ENCODE peak calls at places on chromosomes 7 and 10, in six cellular contexts. V is CD8-positive, alpha-beta memory T cell; C is IMR-90; R is OCI-LY7; Q is ovary; O is lung. G is an unnamed sample. For H3K9me3, the result is how much of the 10 kb centered on the place peaks cover.

GRCh38 chr7:98651760-98652159 is 34.7 kb downstream of the NPTX2 start:
- DNase-seq in O (no peak), R (no peak), Q (no peak), V (no peak), C (no peak), G (no peak)

GRCh38 chr7:138208864-138209263 is 132.6 kb downstream of the AKR1D1 start:
- DNase-seq in R (no peak), C (no peak), Q (no peak), V (no peak), O (no peak), G (no peak)

GRCh38 chr10:125592897-125593296 is 90.1 kb downstream of the TEX36 start:
- DNase-seq in R (no peak), V (no peak), Q (no peak), C (no peak), O (peak), G (peak)

GRCh38 chr7:108307246-108307982 is 148.8 kb downstream of the NRCAM start:
- DNase-seq in O (no peak), Q (no peak), C (no peak), V (no peak), R (no peak), G (no peak)

GRCh38 chr10:124166431-124167125 is 73.2 kb upstream of the CHST15 start:
- DNase-seq in Q (no peak), R (no peak), O (no peak), C (no peak), V (no peak), G (peak)

GRCh38 chr10:126059101-126059826 is 162.9 kb downstream of the FANK1 start:
- DNase-seq in V (no peak), C (peak), R (no peak), Q (no peak), O (no peak), G (no peak)

GRCh38 chr10:122019414-122019975 is 30.5 kb downstream of the TACC2 start:
- DNase-seq in Q (no peak), O (peak), R (no peak), C (no peak), V (no peak), G (no peak)

GRCh38 chr7:117505238-117505637 is 25.4 kb downstream of the CFTR start:
- DNase-seq in O (no peak), C (no peak), V (no peak), R (no peak), Q (no peak), G (no peak)

GRCh38 chr10:98967601-98968000 is 268.1 kb downstream of the HPSE2 start:
- DNase-seq in O (no peak), C (peak), V (no peak), R (no peak), Q (no peak), G (no peak)

GRCh38 chr10:121823993-121824463 is 103.8 kb downstream of the ATE1 start:
- DNase-seq in C (peak), O (no peak), V (no peak), Q (no peak), R (peak), G (no peak)

GRCh38 chr7:50534690-50535290 is 30.4 kb downstream of the DDC start:
- DNase-seq in Q (no peak), C (peak), R (no peak), V (no peak), O (peak), G (no peak)

GRCh38 chr7:39085590-39086049 is 107.9 kb downstream of the POU6F2 start:
- DNase-seq in O (no peak), V (no peak), C (no peak), Q (no peak), R (no peak), G (no peak)

GRCh38 chr7:79055722-79056415 is 397.6 kb downstream of the MAGI2 start:
- DNase-seq in R (no peak), V (no peak), C (no peak), O (peak), Q (peak), G (no peak)

GRCh38 chr10:62002753-62003152 is 101.3 kb downstream of the ARID5B start:
- DNase-seq in O (no peak), C (no peak), R (no peak), V (no peak), Q (no peak), G (no peak)

GRCh38 chr10:71548494-71548846 is 151.8 kb downstream of the CDH23 start:
- DNase-seq in R (no peak), O (no peak), Q (no peak), V (no peak), C (peak), G (no peak)

GRCh38 chr10:85604136-85604725 is 762.4 kb downstream of the GRID1 start:
- DNase-seq in Q (no peak), V (no peak), O (no peak), C (no peak), R (no peak), G (no peak)

GRCh38 chr7:37538945-37539344 is 90.3 kb upstream of the ELMO1 start:
- DNase-seq in Q (no peak), R (no peak), V (no peak), C (no peak), O (no peak), G (no peak)

GRCh38 chr10:96272256-96272985 is 1.1 kb upstream of the BLNK start:
- DNase-seq in C (no peak), O (no peak), Q (no peak), R (no peak), V (no peak), G (no peak)
- H3K4me3 ChIP-seq in C (no peak), O (no peak), Q (no peak), R (peak), V (no peak), G (no peak)

GRCh38 chr7:158270856-158271413 is 316.7 kb downstream of the PTPRN2 start:
- DNase-seq in Q (no peak), R (no peak), V (no peak), C (no peak), O (no peak), G (no peak)
- H3K9me3 ChIP-seq in Q (under half), R (under half), V (under half), C (half or more), O (under half), G (under half)

GRCh38 chr7:14836006-14836405 is 66.5 kb downstream of the DGKB start:
- DNase-seq in Q (no peak), C (no peak), V (no peak), O (no peak), R (no peak), G (no peak)
- H3K27ac ChIP-seq in Q (no peak), C (no peak), V (no peak), O (no peak), R (no peak), G (peak)

DNA sequence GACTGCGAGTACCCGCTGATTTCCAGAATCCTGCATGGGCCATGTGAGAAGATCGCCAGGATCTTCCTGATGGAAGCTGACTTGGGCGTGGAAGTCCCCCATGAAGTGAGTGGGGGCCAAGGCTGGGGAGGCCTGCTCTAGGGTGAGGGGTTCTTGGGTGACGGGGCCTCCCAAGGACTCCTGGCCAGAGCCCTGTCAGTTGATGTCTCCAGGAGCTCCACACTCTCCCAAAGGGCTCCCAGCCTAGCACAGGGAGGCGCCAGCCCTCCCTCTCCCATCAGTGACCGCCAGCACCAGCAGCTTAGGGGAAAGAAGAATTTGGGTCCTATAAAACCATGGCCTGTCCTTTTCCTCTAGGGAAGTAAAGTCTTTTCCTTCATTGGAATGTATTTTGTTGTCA is 9.8 kb upstream of the ZNF22 start:
- DNase-seq in O (no peak), R (no peak), C (no peak), Q (no peak), V (no peak), G (peak)
- H3K4me3 ChIP-seq in O (no peak), R (no peak), C (no peak), Q (no peak), V (no peak), G (no peak)

GRCh38 chr7:157997080-157997440 is 590.6 kb downstream of the PTPRN2 start:
- DNase-seq in O (no peak), Q (no peak), V (no peak), C (no peak), R (no peak), G (no peak)

GRCh38 chr7:157996359-157997079 is 591.1 kb downstream of the PTPRN2 start:
- DNase-seq in C (no peak), O (no peak), V (no peak), R (no peak), Q (no peak), G (no peak)

GRCh38 chr7:157997471-157997870 is 590.2 kb downstream of the PTPRN2 start:
- DNase-seq in C (no peak), R (no peak), O (no peak), V (no peak), Q (no peak), G (no peak)

GRCh38 chr7:157994319-157994718 is 593.3 kb downstream of the PTPRN2 start:
- DNase-seq in Q (no peak), V (no peak), R (no peak), O (no peak), C (no peak), G (no peak)

DNA sequence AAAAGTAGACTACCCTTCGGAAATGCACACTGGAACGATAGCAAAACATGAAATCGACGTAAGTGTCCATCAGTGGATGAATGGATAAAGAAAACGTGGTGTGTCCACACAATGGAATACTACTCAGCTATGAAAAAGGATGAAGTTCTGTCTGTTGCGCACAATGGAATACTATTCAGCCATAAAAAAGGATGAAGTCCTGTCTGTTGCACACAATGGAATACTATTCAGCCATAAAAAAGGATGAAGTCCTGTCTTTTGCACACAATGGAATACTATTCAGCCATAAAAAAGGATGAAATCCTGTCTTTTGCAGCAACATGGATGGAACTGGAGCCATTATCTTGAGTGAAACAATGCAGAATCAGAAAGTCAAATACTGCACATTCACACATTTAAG is 591.8 kb downstream of the PTPRN2 start:
- DNase-seq in V (no peak), O (no peak), R (no peak), C (no peak), Q (no peak), G (no peak)
- H3K9me3 ChIP-seq in V (under half), O (under half), R (under half), C (half or more), Q (under half), G (under half)